ENCODE peak calls at places on chromosomes 12 and 14, in nine cellular contexts. E is prostate gland, I is IMR-90, H is uterus, P is K562, C is gastrocnemius medialis, X is transverse colon, F is stomach, B is body of pancreas. Y is an unnamed sample.
A peak's percentile ranks its signal among the peaks of the same experiment; 100 is the strongest.

GRCh38 chr12:41653386-41654110 is 465.4 kb downstream of the PDZRN4 start:
- DNase-seq in H (no peak), F (no peak), E (no peak), X (no peak), I (no peak), P (no peak), B (no peak), C (no peak), Y (no peak)

GRCh38 chr12:95963104-95963503 is 20.0 kb downstream of the AMDHD1 start:
- DNase-seq in I (no peak), X (no peak), E (no peak), C (no peak), B (no peak), H (no peak), P (no peak), F (no peak), Y (no peak)

GRCh38 chr14:73462078-73462715 is 3.9 kb upstream of the NUMB start:
- DNase-seq in I (peak; percentile 43), F (peak; percentile 92), X (peak; percentile 88), H (peak; percentile 27), E (peak; percentile 90), B (peak; percentile 93), C (no peak), P (peak; percentile 38), Y (peak; percentile 87)

GRCh38 chr12:105721051-105721825 is 390.7 kb downstream of the C12orf75 start:
- DNase-seq in C (no peak), H (no peak), E (no peak), F (no peak), I (no peak), X (no peak), B (no peak), P (no peak), Y (no peak)

GRCh38 chr14:51562816-51563215 is 88.9 kb upstream of the FRMD6 start:
- DNase-seq in I (peak; percentile 68), B (no peak), X (no peak), F (no peak), E (no peak), H (no peak), C (no peak), P (no peak), Y (no peak)

GRCh38 chr12:94560416-94561221 is 89.7 kb downstream of the TMCC3 start:
- DNase-seq in C (no peak), B (no peak), F (no peak), I (peak; percentile 53), X (peak; percentile 61), H (no peak), P (no peak), E (peak; percentile 22), Y (no peak)

GRCh38 chr12:46886541-46887041 is 60.8 kb upstream of the SLC38A4 start:
- DNase-seq in C (no peak), P (no peak), E (no peak), F (no peak), I (peak; percentile 51), B (no peak), X (no peak), H (no peak), Y (no peak)

GRCh38 chr12:90514325-90514724 is 440.7 kb downstream of the CCER1 start:
- DNase-seq in I (peak; percentile 21), F (no peak), X (no peak), E (no peak), C (no peak), B (no peak), P (no peak), H (no peak), Y (no peak)

GRCh38 chr12:6073426-6073825 is 51.0 kb downstream of the VWF start:
- DNase-seq in I (no peak), C (no peak), H (no peak), E (no peak), F (no peak), B (no peak), P (no peak), X (no peak), Y (peak; percentile 70)

GRCh38 chr12:124867389-124867930 is 3.8 kb upstream of the SCARB1 start:
- DNase-seq in E (no peak), X (peak; percentile 20), B (no peak), I (peak; percentile 81), C (no peak), H (no peak), F (peak; percentile 39), P (no peak), Y (no peak)

GRCh38 chr14:104968153-104968527 is 10.0 kb downstream of the AHNAK2 start:
- DNase-seq in H (peak; percentile 89), P (peak; percentile 48), C (no peak), F (peak; percentile 45), E (peak; percentile 66), B (no peak), I (peak; percentile 35), X (peak; percentile 65), Y (peak; percentile 64)
- H3K27ac ChIP-seq in H (peak overlapping the region; percentile 95), P (no peak overlapping the region), C (peak overlapping the region; percentile 54), F (peak overlapping the region; percentile 91), E (peak overlapping the region; percentile 62), B (no peak overlapping the region), I (no peak overlapping the region), X (peak overlapping the region; percentile 89), Y (no peak overlapping the region)

GRCh38 chr12:56751712-56752598 is at the start of gene PRIM1:
- DNase-seq in B (peak; percentile 83), F (peak; percentile 86), P (peak; percentile 90), C (peak; percentile 56), H (peak; percentile 73), I (peak; percentile 66), E (peak; percentile 71), X (peak; percentile 87), Y (peak; percentile 88)
- TF ChIP-seq POLR2A in B (peak; percentile 62), F (no peak), P (peak; percentile 94), C (peak; percentile 18), H (peak; percentile 44), I (no peak), E (peak; percentile 48), X (peak; percentile 33), Y (peak; percentile 48)

GRCh38 chr14:23080474-23080873 is 14.5 kb downstream of the ACIN1 start:
- DNase-seq in I (no peak), E (no peak), C (no peak), X (no peak), P (no peak), B (no peak), F (no peak), H (no peak), Y (no peak)
- H3K27ac ChIP-seq in I (peak overlapping the region; percentile 93), E (no peak overlapping the region), C (no peak overlapping the region), X (no peak overlapping the region), P (no peak overlapping the region), B (no peak overlapping the region), F (peak overlapping the region; percentile 16), H (peak overlapping the region; percentile 64), Y (no peak overlapping the region)

GRCh38 chr12:113220593-113221180 is 577 bp upstream of the TPCN1 start:
- DNase-seq in H (no peak), C (no peak), B (no peak), I (no peak), F (no peak), X (no peak), E (no peak), P (no peak), Y (no peak)
- TF ChIP-seq POLR2A in H (no peak), C (no peak), B (no peak), I (no peak), F (no peak), X (no peak), E (no peak), P (no peak), Y (no peak)

GRCh38 chr14:46717211-46717610 is 65.6 kb upstream of the RPL10L start:
- DNase-seq in I (no peak), B (no peak), E (no peak), F (no peak), C (no peak), P (no peak), H (no peak), X (no peak), Y (no peak)
- H3K27ac ChIP-seq in I (no peak overlapping the region), B (no peak overlapping the region), E (no peak overlapping the region), F (no peak overlapping the region), C (no peak overlapping the region), P (no peak overlapping the region), H (no peak overlapping the region), X (no peak overlapping the region), Y (no peak overlapping the region)

GRCh38 chr12:122819209-122819805 is 15.9 kb upstream of the HIP1R start:
- DNase-seq in B (no peak), I (no peak), E (no peak), H (no peak), F (no peak), P (no peak), X (no peak), C (no peak), Y (no peak)
- TF ChIP-seq POLR2A in B (no peak), I (no peak), E (no peak), H (no peak), F (no peak), P (no peak), X (no peak), C (no peak), Y (no peak)

DNA sequence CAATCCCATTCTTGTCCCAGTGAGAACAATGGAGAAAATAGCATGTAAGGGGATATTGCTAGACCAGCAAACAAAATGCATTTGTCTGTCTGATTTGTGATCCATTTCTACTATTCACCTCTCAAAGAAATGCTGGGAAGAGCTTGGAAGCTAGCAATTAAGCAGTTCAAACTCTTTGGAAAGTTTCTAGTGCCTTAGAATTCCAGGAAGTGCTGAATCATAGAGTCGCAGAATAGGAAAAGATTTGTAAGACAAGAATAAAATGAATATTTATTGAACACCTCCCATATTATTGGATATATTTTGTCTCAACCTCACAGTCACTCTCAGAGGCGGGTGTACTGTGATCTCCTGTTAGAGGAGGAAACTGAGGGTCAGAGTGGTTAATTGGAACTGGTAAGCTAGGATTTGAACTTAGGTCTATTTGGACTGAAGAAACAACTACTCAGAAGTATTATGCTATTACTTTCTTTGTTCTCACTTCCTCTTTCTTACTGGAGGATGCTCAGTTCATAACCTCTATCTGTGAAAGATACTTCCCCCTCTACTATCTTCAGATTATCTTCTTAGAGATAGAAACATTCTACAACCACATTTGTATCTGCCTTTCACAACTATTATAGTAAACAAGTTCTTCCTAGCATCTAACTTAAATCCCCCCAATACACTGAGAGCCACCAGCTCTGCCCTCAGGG is 64.1 kb downstream of the DRAM1 start:
- DNase-seq in E (no peak), B (no peak), X (no peak), F (no peak), C (no peak), P (no peak), H (no peak), I (no peak), Y (no peak)
- H3K27ac ChIP-seq in E (peak overlapping the region; percentile 53), B (no peak overlapping the region), X (no peak overlapping the region), F (peak overlapping the region; percentile 30), C (peak overlapping the region; percentile 34), P (no peak overlapping the region), H (peak overlapping the region; percentile 65), I (no peak overlapping the region), Y (no peak overlapping the region)